ENCODE peak calls at places on chromosomes 6 and 20, in eight cellular contexts. One of them, this sample, is unnamed.

GRCh38 chr20:46308258-46309157 is at the start of gene CDH22:
- DNase-seq in H1: no peak
- DNase-seq in stomach: peak
- DNase-seq in K562: peak
- DNase-seq in transverse colon: no peak
- DNase-seq in HepG2: peak
- DNase-seq in HCT116: peak
- DNase-seq in breast epithelium: no peak
- DNase-seq in this sample: no peak

GRCh38 chr20:62292115-62292514 is 10.7 kb upstream of the ADRM1 start:
- DNase-seq in HCT116: no peak
- DNase-seq in H1: no peak
- DNase-seq in transverse colon: no peak
- DNase-seq in K562: no peak
- DNase-seq in breast epithelium: no peak
- DNase-seq in stomach: no peak
- DNase-seq in HepG2: no peak
- DNase-seq in this sample: no peak

GRCh38 chr20:47982574-47983360 is 197.5 kb upstream of the SULF2 start:
- DNase-seq in HepG2: no peak
- DNase-seq in breast epithelium: no peak
- DNase-seq in K562: no peak
- DNase-seq in H1: no peak
- DNase-seq in stomach: no peak
- DNase-seq in transverse colon: no peak
- DNase-seq in HCT116: no peak
- DNase-seq in this sample: no peak

GRCh38 chr6:55980627-55981211 is 105.3 kb upstream of the BMP5 start:
- DNase-seq in HepG2: peak
- DNase-seq in transverse colon: no peak
- DNase-seq in K562: no peak
- DNase-seq in stomach: no peak
- DNase-seq in breast epithelium: no peak
- DNase-seq in HCT116: peak
- DNase-seq in H1: no peak
- DNase-seq in this sample: no peak

GRCh38 chr6:87391334-87391733 is 16.4 kb upstream of the CFAP206 start:
- DNase-seq in H1: peak
- DNase-seq in HCT116: peak
- DNase-seq in K562: peak
- DNase-seq in HepG2: peak
- DNase-seq in transverse colon: no peak
- DNase-seq in breast epithelium: no peak
- DNase-seq in stomach: no peak
- DNase-seq in this sample: no peak

GRCh38 chr6:18444176-18444575 is 57.0 kb downstream of the RNF144B start:
- DNase-seq in transverse colon: no peak
- DNase-seq in H1: no peak
- DNase-seq in K562: no peak
- DNase-seq in HepG2: no peak
- DNase-seq in HCT116: no peak
- DNase-seq in stomach: no peak
- DNase-seq in breast epithelium: no peak
- DNase-seq in this sample: no peak

GRCh38 chr6:87277123-87277522 is 45.3 kb upstream of the SMIM8 start:
- DNase-seq in breast epithelium: no peak
- DNase-seq in stomach: no peak
- DNase-seq in HCT116: no peak
- DNase-seq in HepG2: peak
- DNase-seq in K562: no peak
- DNase-seq in transverse colon: no peak
- DNase-seq in H1: no peak
- DNase-seq in this sample: no peak

GRCh38 chr6:56510984-56511531 is 131.6 kb downstream of the DST start:
- DNase-seq in transverse colon: peak
- DNase-seq in stomach: no peak
- DNase-seq in H1: no peak
- DNase-seq in K562: peak
- DNase-seq in HepG2: peak
- DNase-seq in HCT116: no peak
- DNase-seq in breast epithelium: no peak
- DNase-seq in this sample: no peak

GRCh38 chr20:57566803-57567459 is 6.0 kb downstream of the PCK1 start:
- DNase-seq in transverse colon: peak
- DNase-seq in K562: no peak
- DNase-seq in HCT116: no peak
- DNase-seq in stomach: no peak
- DNase-seq in breast epithelium: no peak
- DNase-seq in HepG2: no peak
- DNase-seq in H1: no peak
- DNase-seq in this sample: no peak

GRCh38 chr20:57568960-57569359 is 8.1 kb downstream of the PCK1 start:
- DNase-seq in stomach: no peak
- DNase-seq in transverse colon: no peak
- DNase-seq in H1: no peak
- DNase-seq in HepG2: no peak
- DNase-seq in breast epithelium: no peak
- DNase-seq in HCT116: no peak
- DNase-seq in K562: no peak
- DNase-seq in this sample: no peak

GRCh38 chr20:57567471-57568079 is 6.7 kb downstream of the PCK1 start:
- DNase-seq in HepG2: no peak
- DNase-seq in HCT116: no peak
- DNase-seq in H1: no peak
- DNase-seq in K562: no peak
- DNase-seq in stomach: no peak
- DNase-seq in breast epithelium: no peak
- DNase-seq in transverse colon: peak
- DNase-seq in this sample: no peak

GRCh38 chr20:57566399-57566798 is 5.5 kb downstream of the PCK1 start:
- DNase-seq in H1: no peak
- DNase-seq in breast epithelium: no peak
- DNase-seq in stomach: no peak
- DNase-seq in K562: no peak
- DNase-seq in HCT116: no peak
- DNase-seq in HepG2: no peak
- DNase-seq in transverse colon: no peak
- DNase-seq in this sample: no peak

GRCh38 chr20:57568088-57568896 is 7.4 kb downstream of the PCK1 start:
- DNase-seq in HCT116: no peak
- DNase-seq in breast epithelium: no peak
- DNase-seq in stomach: no peak
- DNase-seq in transverse colon: no peak
- DNase-seq in HepG2: peak
- DNase-seq in H1: no peak
- DNase-seq in K562: no peak
- DNase-seq in this sample: no peak
- TF ChIP-seq POLR2A in HCT116: no peak
- TF ChIP-seq POLR2A in breast epithelium: no peak
- TF ChIP-seq POLR2A in stomach: no peak
- TF ChIP-seq POLR2A in transverse colon: peak
- TF ChIP-seq POLR2A in HepG2: peak
- TF ChIP-seq POLR2A in H1: no peak
- TF ChIP-seq POLR2A in K562: no peak
- TF ChIP-seq POLR2A in this sample: no peak

GRCh38 chr6:43020847-43021246 is 576 bp upstream of the RRP36 start:
- DNase-seq in HCT116: no peak
- DNase-seq in K562: peak
- DNase-seq in H1: no peak
- DNase-seq in HepG2: no peak
- DNase-seq in stomach: no peak
- DNase-seq in transverse colon: no peak
- DNase-seq in breast epithelium: no peak
- DNase-seq in this sample: no peak

GRCh38 chr6:43016935-43017334 is 2.9 kb downstream of the KLHDC3 start:
- DNase-seq in HepG2: no peak
- DNase-seq in transverse colon: no peak
- DNase-seq in breast epithelium: no peak
- DNase-seq in K562: no peak
- DNase-seq in H1: no peak
- DNase-seq in stomach: no peak
- DNase-seq in HCT116: no peak
- DNase-seq in this sample: no peak

GRCh38 chr6:43019152-43019551 is 2.3 kb upstream of the RRP36 start:
- DNase-seq in transverse colon: no peak
- DNase-seq in stomach: no peak
- DNase-seq in K562: no peak
- DNase-seq in breast epithelium: no peak
- DNase-seq in HepG2: no peak
- DNase-seq in HCT116: no peak
- DNase-seq in H1: no peak
- DNase-seq in this sample: no peak

GRCh38 chr6:43020052-43020705 is 1.2 kb upstream of the RRP36 start:
- DNase-seq in stomach: no peak
- DNase-seq in HCT116: no peak
- DNase-seq in H1: no peak
- DNase-seq in transverse colon: no peak
- DNase-seq in K562: no peak
- DNase-seq in HepG2: no peak
- DNase-seq in breast epithelium: no peak
- DNase-seq in this sample: no peak

DNA sequence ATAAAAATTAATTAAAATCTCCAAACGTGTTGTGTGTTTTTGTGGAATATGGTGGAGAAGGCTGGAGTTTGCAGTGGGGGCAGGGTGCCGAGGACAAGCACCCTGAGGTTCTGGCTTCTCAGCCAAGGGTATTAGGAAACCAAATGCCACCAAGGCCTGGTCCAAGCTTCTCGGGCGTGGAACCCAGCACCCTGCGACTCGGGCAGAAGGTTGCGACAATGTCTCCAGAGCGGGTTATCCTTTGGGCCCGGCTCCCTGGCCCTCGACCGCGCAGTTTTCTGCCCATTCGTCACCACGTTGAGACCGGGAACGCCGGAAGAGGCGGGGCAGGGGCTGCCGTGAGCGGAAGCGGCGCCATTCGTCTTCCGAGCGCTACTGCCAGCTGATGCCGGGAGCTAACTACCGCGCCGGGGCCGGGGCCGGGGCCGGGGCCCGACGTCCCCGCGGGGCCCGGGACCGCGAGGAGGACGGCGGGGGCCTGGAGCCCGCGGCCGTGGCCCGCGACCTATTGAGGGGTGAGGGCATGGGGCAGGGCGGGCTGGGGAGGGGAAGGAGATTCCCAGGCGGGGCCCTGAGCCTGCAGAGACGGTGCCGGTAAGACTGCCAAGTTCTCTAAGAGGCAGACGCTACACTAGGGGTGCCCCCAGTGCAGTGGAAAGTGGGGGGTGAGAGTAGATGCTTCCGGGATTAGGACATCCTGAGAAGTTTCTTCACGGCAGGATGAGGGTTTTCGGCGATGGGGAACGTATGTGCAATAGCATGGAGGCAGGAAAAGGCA is at the start of gene RRP36:
- DNase-seq in HCT116: no peak
- DNase-seq in K562: peak
- DNase-seq in breast epithelium: peak
- DNase-seq in HepG2: peak
- DNase-seq in transverse colon: peak
- DNase-seq in H1: no peak
- DNase-seq in stomach: peak
- DNase-seq in this sample: no peak
- TF ChIP-seq POLR2AphosphoS5 in HCT116: peak
- TF ChIP-seq POLR2AphosphoS5 in K562: peak
- TF ChIP-seq POLR2AphosphoS5 in breast epithelium: peak
- TF ChIP-seq POLR2AphosphoS5 in HepG2: peak
- TF ChIP-seq POLR2AphosphoS5 in transverse colon: peak
- TF ChIP-seq POLR2AphosphoS5 in H1: peak
- TF ChIP-seq POLR2AphosphoS5 in stomach: peak
- TF ChIP-seq POLR2AphosphoS5 in this sample: peak

GRCh38 chr6:116568111-116568510 is 3.2 kb upstream of the RWDD1 start:
- DNase-seq in breast epithelium: no peak
- DNase-seq in H1: no peak
- DNase-seq in K562: no peak
- DNase-seq in stomach: no peak
- DNase-seq in HepG2: no peak
- DNase-seq in HCT116: no peak
- DNase-seq in transverse colon: no peak
- DNase-seq in this sample: no peak

GRCh38 chr6:116568851-116569755 is 2.2 kb upstream of the RWDD1 start:
- DNase-seq in breast epithelium: no peak
- DNase-seq in H1: no peak
- DNase-seq in HepG2: no peak
- DNase-seq in K562: no peak
- DNase-seq in stomach: no peak
- DNase-seq in HCT116: no peak
- DNase-seq in transverse colon: no peak
- DNase-seq in this sample: no peak

GRCh38 chr6:116571683-116572000 is 338 bp downstream of the RWDD1 start:
- DNase-seq in K562: no peak
- DNase-seq in HepG2: no peak
- DNase-seq in HCT116: no peak
- DNase-seq in transverse colon: no peak
- DNase-seq in stomach: no peak
- DNase-seq in H1: no peak
- DNase-seq in breast epithelium: no peak
- DNase-seq in this sample: no peak

GRCh38 chr6:116572162-116572561 is 858 bp downstream of the RWDD1 start:
- DNase-seq in H1: no peak
- DNase-seq in breast epithelium: no peak
- DNase-seq in transverse colon: peak
- DNase-seq in stomach: peak
- DNase-seq in HepG2: peak
- DNase-seq in K562: peak
- DNase-seq in HCT116: no peak
- DNase-seq in this sample: no peak

GRCh38 chr6:116570856-116571682 is at the start of gene RWDD1:
- DNase-seq in transverse colon: peak
- DNase-seq in HCT116: peak
- DNase-seq in breast epithelium: peak
- DNase-seq in HepG2: peak
- DNase-seq in K562: peak
- DNase-seq in stomach: peak
- DNase-seq in H1: peak
- DNase-seq in this sample: peak
- TF ChIP-seq POLR2A in transverse colon: peak
- TF ChIP-seq POLR2A in HCT116: no peak
- TF ChIP-seq POLR2A in breast epithelium: peak
- TF ChIP-seq POLR2A in HepG2: peak
- TF ChIP-seq POLR2A in K562: peak
- TF ChIP-seq POLR2A in stomach: peak
- TF ChIP-seq POLR2A in H1: peak
- TF ChIP-seq POLR2A in this sample: no peak

DNA sequence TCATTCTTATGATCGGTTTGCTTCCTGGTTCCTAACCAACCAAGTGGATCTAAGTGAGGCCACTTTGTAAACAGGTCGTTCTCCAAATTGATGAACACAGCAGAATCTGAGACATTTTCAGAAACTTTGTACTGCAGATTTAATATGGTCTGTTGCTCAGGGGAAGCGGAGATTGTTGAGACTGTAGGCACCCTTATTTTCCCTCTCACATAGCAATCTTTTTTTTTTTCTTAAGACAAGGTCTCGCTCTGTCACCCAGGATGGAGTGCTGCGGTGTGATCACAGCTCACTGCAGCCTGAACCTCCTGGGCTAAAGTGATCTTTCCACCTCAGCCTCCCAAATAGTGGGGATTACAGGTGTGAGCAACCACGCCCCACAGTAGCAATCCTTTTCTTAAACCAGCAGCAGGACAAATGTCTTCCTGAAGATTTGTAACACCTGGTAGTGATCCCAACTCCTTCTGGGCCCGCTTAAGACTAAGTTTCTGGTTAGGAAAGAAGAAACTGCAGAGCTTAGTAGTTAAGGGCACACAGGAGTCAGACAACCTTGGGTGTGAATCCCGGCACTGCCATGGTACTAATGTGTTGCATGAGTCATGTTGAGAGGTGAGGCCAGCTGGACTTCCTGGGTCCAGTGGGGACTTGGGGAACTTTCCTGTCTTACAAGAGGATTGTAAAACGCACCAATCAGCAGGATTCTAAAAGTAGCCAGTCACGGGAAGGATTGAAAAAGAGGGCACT is 48.4 kb upstream of the EZR start:
- DNase-seq in stomach: peak
- DNase-seq in H1: no peak
- DNase-seq in HCT116: peak
- DNase-seq in K562: no peak
- DNase-seq in transverse colon: peak
- DNase-seq in breast epithelium: no peak
- DNase-seq in HepG2: no peak
- DNase-seq in this sample: no peak
- TF ChIP-seq POLR2AphosphoS5 in stomach: no peak
- TF ChIP-seq POLR2AphosphoS5 in H1: no peak
- TF ChIP-seq POLR2AphosphoS5 in HCT116: peak
- TF ChIP-seq POLR2AphosphoS5 in K562: no peak
- TF ChIP-seq POLR2AphosphoS5 in transverse colon: peak
- TF ChIP-seq POLR2AphosphoS5 in breast epithelium: no peak
- TF ChIP-seq POLR2AphosphoS5 in HepG2: no peak
- TF ChIP-seq POLR2AphosphoS5 in this sample: peak

This sample was measured in vagina.